ENCODE peak calls at places on chromosomes 5 and 9, in seven cellular contexts. F, X, G, W, M, E and H are unnamed samples.
A peak's percentile ranks its signal among the peaks of the same experiment; 100 is the strongest.

GRCh38 chr9:5186416-5187169 is 1.2 kb upstream of the INSL6 start:
- DNase-seq in X (peak; percentile 21), F (peak; percentile 36), W (no peak), E (peak; percentile 43), G (peak; percentile 73), M (peak; percentile 42), H (peak; percentile 32)

GRCh38 chr9:111961011-111961410 is 64.4 kb downstream of the UGCG start:
- DNase-seq in G (peak; percentile 79), E (no peak), W (no peak), F (no peak), M (peak; percentile 73), X (no peak), H (no peak)

GRCh38 chr5:36756848-36757247 is 119.7 kb upstream of the NIPBL start:
- DNase-seq in G (no peak), W (no peak), X (no peak), F (no peak), E (no peak), M (no peak), H (no peak)

GRCh38 chr9:92968081-92968480 is 20.8 kb downstream of the FGD3 start:
- DNase-seq in M (no peak), F (no peak), W (no peak), X (no peak), E (no peak), G (no peak), H (no peak)

GRCh38 chr5:159105318-159106053 is 5.8 kb upstream of the EBF1 start:
- DNase-seq in F (no peak), M (no peak), W (no peak), X (peak; percentile 31), G (no peak), E (no peak), H (no peak)

GRCh38 chr5:157280927-157281326 is 15.0 kb downstream of the CYFIP2 start:
- DNase-seq in W (no peak), X (no peak), G (peak; percentile 14), M (peak; percentile 54), F (no peak), E (no peak), H (no peak)

GRCh38 chr9:121233906-121234901 is 32.5 kb upstream of the RAB14 start:
- DNase-seq in G (peak; percentile 81), M (peak; percentile 34), F (peak; percentile 28), E (no peak), X (no peak), W (no peak), H (no peak)

GRCh38 chr9:7297521-7297920 is 502.1 kb downstream of the DMAC1 start:
- DNase-seq in G (no peak), M (no peak), W (no peak), F (no peak), E (no peak), X (no peak), H (no peak)

GRCh38 chr5:110354341-110354740 is 372.1 kb downstream of the TMEM232 start:
- DNase-seq in G (no peak), X (no peak), M (peak; percentile 74), E (no peak), W (no peak), F (no peak), H (no peak)

GRCh38 chr5:83142526-83142925 is 65.2 kb downstream of the XRCC4 start:
- DNase-seq in F (no peak), X (no peak), W (no peak), E (no peak), M (no peak), G (no peak), H (no peak)

GRCh38 chr5:1158647-1159340 is 42.6 kb upstream of the SLC6A19 start:
- DNase-seq in W (no peak), X (no peak), E (no peak), G (no peak), M (no peak), F (no peak), H (no peak)

GRCh38 chr5:85927632-85928031 is 690.1 kb upstream of the COX7C start:
- DNase-seq in G (no peak), X (no peak), W (no peak), M (no peak), E (no peak), F (no peak), H (no peak)

GRCh38 chr5:122967625-122968024 is 68.9 kb downstream of the PPIC start:
- DNase-seq in G (no peak), M (no peak), E (no peak), W (no peak), F (no peak), X (no peak), H (no peak)

GRCh38 chr9:131194767-131195166 is 69.4 kb downstream of the NUP214 start:
- DNase-seq in F (peak; percentile 71), X (no peak), W (no peak), G (no peak), E (no peak), M (no peak), H (no peak)

GRCh38 chr9:131201856-131202255 is 74.5 kb downstream of the FAM78A start:
- DNase-seq in X (no peak), W (no peak), F (no peak), M (no peak), G (no peak), E (no peak), H (no peak)

GRCh38 chr9:131198316-131198715 is 72.9 kb downstream of the NUP214 start:
- DNase-seq in F (no peak), E (no peak), M (no peak), X (no peak), G (no peak), W (no peak), H (no peak)

GRCh38 chr9:131193051-131193450 is 67.7 kb downstream of the NUP214 start:
- DNase-seq in M (no peak), W (no peak), G (no peak), F (no peak), X (no peak), E (no peak), H (no peak)

GRCh38 chr9:131197160-131197911 is 72.0 kb downstream of the NUP214 start:
- DNase-seq in M (no peak), W (no peak), G (no peak), F (peak; percentile 70), E (no peak), X (no peak), H (no peak)
- H3K27me3 ChIP-seq in M (no peaks in the 10 kb centered on the region), W (no peaks in the 10 kb centered on the region), G (no peaks in the 10 kb centered on the region), F (no peaks in the 10 kb centered on the region), E (no peaks in the 10 kb centered on the region), X (no peaks in the 10 kb centered on the region), H (no peaks in the 10 kb centered on the region)

GRCh38 chr5:170414786-170415185 is 25.6 kb upstream of the KCNMB1 start:
- DNase-seq in E (no peak), G (no peak), X (no peak), M (no peak), W (no peak), F (no peak), H (no peak)

GRCh38 chr5:170408866-170409265 is 19.7 kb upstream of the KCNMB1 start:
- DNase-seq in W (no peak), G (no peak), X (no peak), E (no peak), F (no peak), M (no peak), H (no peak)

GRCh38 chr5:170413897-170414296 is 24.7 kb upstream of the KCNMB1 start:
- DNase-seq in E (no peak), X (no peak), M (no peak), W (no peak), F (no peak), G (no peak), H (no peak)

GRCh38 chr5:170408189-170408588 is 19.0 kb upstream of the KCNMB1 start:
- DNase-seq in X (no peak), M (no peak), W (no peak), E (no peak), G (no peak), F (no peak), H (no peak)

GRCh38 chr5:170411100-170411499 is 21.9 kb upstream of the KCNMB1 start:
- DNase-seq in F (peak; percentile 35), G (no peak), X (no peak), M (no peak), W (no peak), E (no peak), H (no peak)
- H3K9me3 ChIP-seq in F (no peaks in the 10 kb centered on the region), G (no peaks in the 10 kb centered on the region), X (no peaks in the 10 kb centered on the region), M (no peaks in the 10 kb centered on the region), W (no peaks in the 10 kb centered on the region), E (no peaks in the 10 kb centered on the region), H (no peaks in the 10 kb centered on the region)

GRCh38 chr9:133605856-133606721 is 3.1 kb downstream of the FAM163B start:
- DNase-seq in M (no peak), W (no peak), X (no peak), F (no peak), E (no peak), G (no peak), H (no peak)
- H3K27me3 ChIP-seq in M (peaks cover 31% of the 10 kb centered on the region), W (peaks cover 100% of the 10 kb centered on the region), X (peaks cover 66% of the 10 kb centered on the region), F (peaks cover 9% of the 10 kb centered on the region), E (no peaks in the 10 kb centered on the region), G (peaks cover 74% of the 10 kb centered on the region), H (peaks cover 88% of the 10 kb centered on the region)

GRCh38 chr5:150946351-150946905 is 41.6 kb upstream of the ZNF300 start:
- DNase-seq in M (peak; percentile 87), G (peak; percentile 39), X (no peak), E (no peak), W (peak; percentile 86), F (peak; percentile 65), H (peak; percentile 74)
- H3K9me3 ChIP-seq in M (peaks cover 38% of the 10 kb centered on the region), G (peaks cover 32% of the 10 kb centered on the region), X (peaks cover 18% of the 10 kb centered on the region), E (peaks cover 27% of the 10 kb centered on the region), W (peaks cover 92% of the 10 kb centered on the region), F (peaks cover 13% of the 10 kb centered on the region), H (peaks cover 98% of the 10 kb centered on the region)